ENCODE peak calls at places on chromosomes 5 and 9, in nine cellular contexts. K is naive thymus-derived CD4-positive, alpha-beta T cell; V is mesenchymal stem cell; T is left ventricle myocardium inferior; M is upper lobe of right lung; H is astrocyte; N is tibial nerve; C is bronchial epithelial cell; J is right lobe of liver. I is an unnamed sample. For H3K27me3, the result is how much of the 10 kb centered on the place peaks cover.

GRCh38 chr5:16574789-16575785 is 41.7 kb downstream of the RETREG1 start:
- DNase-seq in K (no peak), M (no peak), T (peak), H (peak), J (peak), N (no peak), V (peak), C (peak), I (peak)

GRCh38 chr9:99184073-99184426 is 37.7 kb downstream of the ALG2 start:
- DNase-seq in J (peak), C (no peak), V (no peak), N (peak), H (no peak), M (no peak), T (peak), K (no peak), I (no peak)

GRCh38 chr5:5881294-5881693 is 458.8 kb downstream of the ICE1 start:
- DNase-seq in H (no peak), K (no peak), C (no peak), J (no peak), V (no peak), M (no peak), N (no peak), T (no peak), I (no peak)

GRCh38 chr9:5442400-5443011 is 4.8 kb upstream of the PLGRKT start:
- DNase-seq in N (no peak), K (no peak), J (no peak), H (peak), T (no peak), V (peak), C (peak), M (no peak), I (no peak)

GRCh38 chr9:69549310-69550202 is 122.6 kb downstream of the APBA1 start:
- DNase-seq in N (no peak), V (peak), T (no peak), M (no peak), J (no peak), K (no peak), H (peak), C (peak), I (no peak)

GRCh38 chr5:19035816-19036215 is 952.2 kb downstream of the CDH18 start:
- DNase-seq in M (no peak), N (no peak), H (no peak), C (no peak), V (no peak), K (no peak), T (no peak), J (no peak), I (no peak)

GRCh38 chr9:83034587-83034986 is 28.4 kb downstream of the RASEF start:
- DNase-seq in C (peak), J (no peak), K (no peak), H (peak), N (no peak), T (no peak), M (no peak), V (peak), I (no peak)

GRCh38 chr5:32709789-32710334 is 1.3 kb upstream of the NPR3 start:
- DNase-seq in H (peak), T (peak), K (no peak), C (peak), N (peak), J (peak), M (peak), V (peak), I (no peak)

GRCh38 chr9:104300125-104300524 is 203.9 kb upstream of the OR13F1 start:
- DNase-seq in T (no peak), M (no peak), C (no peak), H (no peak), N (no peak), J (no peak), K (no peak), V (no peak), I (no peak)

GRCh38 chr9:93112864-93113389 is 16.9 kb downstream of the CARD19 start:
- DNase-seq in K (peak), C (no peak), M (peak), N (no peak), V (no peak), T (peak), J (peak), H (no peak), I (no peak)

GRCh38 chr5:58493136-58493535 is 1.9 kb downstream of the GAPT start:
- DNase-seq in M (no peak), V (no peak), N (no peak), J (no peak), T (no peak), K (no peak), C (no peak), H (no peak), I (no peak)

GRCh38 chr5:128084228-128085167 is 932 bp downstream of the SLC12A2 start:
- DNase-seq in K (peak), J (peak), H (peak), T (peak), N (no peak), M (peak), C (peak), V (peak), I (no peak)

GRCh38 chr5:152688561-152689274 is 283.6 kb upstream of the NMUR2 start:
- DNase-seq in T (no peak), C (peak), J (no peak), M (no peak), N (no peak), H (peak), V (peak), K (no peak), I (peak)

GRCh38 chr9:120362446-120362845 is 217.5 kb downstream of the CDK5RAP2 start:
- DNase-seq in J (no peak), M (no peak), T (no peak), H (peak), C (no peak), N (no peak), V (peak), K (no peak), I (no peak)

GRCh38 chr5:76363385-76364261 is 39.5 kb upstream of the IQGAP2 start:
- DNase-seq in J (peak), T (no peak), M (no peak), K (no peak), V (no peak), C (peak), H (no peak), N (no peak), I (no peak)

GRCh38 chr5:120684749-120685415 is 220.8 kb downstream of the PRR16 start:
- DNase-seq in H (no peak), K (no peak), V (no peak), N (no peak), M (no peak), C (no peak), J (no peak), T (no peak), I (no peak)

GRCh38 chr5:120017523-120017922 is 388.2 kb downstream of the FAM170A start:
- DNase-seq in C (peak), N (no peak), K (no peak), H (peak), T (no peak), V (peak), J (no peak), M (no peak), I (peak)

GRCh38 chr5:17799521-17799920 is 165.3 kb downstream of the TAF11L14 start:
- DNase-seq in H (no peak), V (no peak), K (no peak), T (no peak), J (no peak), C (no peak), N (no peak), M (no peak), I (no peak)

GRCh38 chr9:109403116-109403515 is 82.3 kb upstream of the EPB41L4B start:
- DNase-seq in J (no peak), T (no peak), K (no peak), C (no peak), N (no peak), H (no peak), M (no peak), V (no peak), I (peak)

GRCh38 chr9:89422151-89422918 is 75.6 kb downstream of the SEMA4D start:
- DNase-seq in H (peak), N (no peak), V (peak), T (no peak), K (no peak), J (no peak), M (no peak), C (peak), I (no peak)

GRCh38 chr9:68914751-68915150 is 99.2 kb downstream of the PRKACG start:
- DNase-seq in T (no peak), J (no peak), C (no peak), V (no peak), H (no peak), N (no peak), M (no peak), K (no peak), I (no peak)

GRCh38 chr5:43046474-43046873 is 6.4 kb upstream of the ANXA2R start:
- DNase-seq in C (no peak), T (no peak), N (no peak), H (no peak), J (no peak), V (no peak), M (no peak), K (no peak), I (no peak)

GRCh38 chr5:118301696-118302095 is 686.7 kb downstream of the DTWD2 start:
- DNase-seq in T (no peak), C (no peak), K (no peak), N (no peak), M (no peak), V (no peak), H (no peak), J (no peak), I (no peak)

GRCh38 chr5:56319281-56320242 is 86.4 kb upstream of the ANKRD55 start:
- DNase-seq in M (peak), V (peak), N (no peak), T (peak), H (peak), J (no peak), C (peak), K (no peak), I (no peak)

GRCh38 chr5:55062039-55062779 is 38.2 kb downstream of the GZMK start:
- DNase-seq in C (no peak), M (no peak), H (no peak), V (no peak), J (no peak), N (no peak), K (no peak), T (no peak), I (no peak)

GRCh38 chr9:94870793-94871558 is 144.5 kb downstream of the AOPEP start:
- DNase-seq in K (no peak), M (no peak), T (peak), H (peak), J (no peak), V (peak), C (peak), N (no peak), I (peak)

GRCh38 chr5:122390107-122390506 is 78.1 kb downstream of the SNCAIP start:
- DNase-seq in M (no peak), T (no peak), H (no peak), K (no peak), N (no peak), C (no peak), J (no peak), V (no peak), I (no peak)

GRCh38 chr5:147084702-147085101 is 150.1 kb upstream of the STK32A start:
- DNase-seq in T (no peak), K (no peak), M (no peak), J (no peak), N (no peak), H (no peak), C (no peak), V (no peak), I (no peak)

GRCh38 chr5:114055318-114055788 is 306.5 kb upstream of the KCNN2 start:
- DNase-seq in N (no peak), H (peak), M (peak), V (peak), J (peak), K (no peak), T (peak), C (no peak), I (no peak)

GRCh38 chr9:68530618-68531017 is 10.1 kb downstream of the TMEM252 start:
- DNase-seq in V (peak), T (peak), H (no peak), N (no peak), K (no peak), M (peak), J (peak), C (no peak), I (no peak)

GRCh38 chr5:2143646-2144386 is 261.1 kb upstream of the IRX4 start:
- DNase-seq in K (no peak), V (no peak), H (no peak), J (no peak), M (no peak), N (no peak), C (no peak), T (no peak), I (no peak)
- H3K27me3 ChIP-seq in K (under half), V (under half), H (under half), J (under half), M (under half), N (under half), C (under half), T (half or more), I (under half)

DNA sequence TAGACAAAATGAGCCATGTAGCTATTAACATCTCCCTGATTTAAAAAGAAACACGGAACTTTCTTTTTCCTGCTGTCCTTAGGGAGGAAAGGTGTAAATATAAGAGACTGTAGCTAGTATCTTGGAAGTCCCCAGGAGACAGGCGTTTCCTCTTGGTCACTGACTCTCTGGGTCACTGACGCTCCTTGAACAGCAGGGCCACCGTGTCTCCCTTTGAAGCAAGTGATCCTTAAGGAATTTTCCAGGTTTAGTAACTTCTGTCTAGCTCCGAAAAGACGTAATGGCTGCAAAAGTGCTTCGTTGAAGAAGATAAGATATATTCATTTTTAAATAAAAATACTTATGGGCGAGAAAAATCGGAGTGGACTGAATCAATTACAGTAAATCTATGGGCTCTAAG is 743 bp upstream of the CLTA start:
- DNase-seq in M (no peak), C (no peak), V (peak), J (no peak), K (no peak), T (no peak), H (no peak), N (no peak), I (no peak)
- H3K4me3 ChIP-seq in M (peak), C (peak), V (peak), J (peak), K (peak), T (peak), H (peak), N (peak), I (peak)

GRCh38 chr5:136012041-136012804 is 16.6 kb upstream of the TGFBI start:
- DNase-seq in C (peak), N (no peak), V (peak), J (no peak), M (no peak), K (no peak), H (peak), T (no peak), I (no peak)
- H3K27me3 ChIP-seq in C (under half), N (under half), V (under half), J (under half), M (under half), K (under half), H (under half), T (under half), I (under half)

GRCh38 chr9:101469026-101469425 is 33.5 kb upstream of the ALDOB start:
- DNase-seq in C (no peak), M (no peak), V (no peak), H (no peak), K (no peak), J (no peak), T (no peak), N (no peak), I (no peak)
- H3K4me3 ChIP-seq in C (no peak), M (no peak), V (no peak), H (no peak), K (no peak), J (no peak), T (no peak), N (no peak), I (no peak)

DNA sequence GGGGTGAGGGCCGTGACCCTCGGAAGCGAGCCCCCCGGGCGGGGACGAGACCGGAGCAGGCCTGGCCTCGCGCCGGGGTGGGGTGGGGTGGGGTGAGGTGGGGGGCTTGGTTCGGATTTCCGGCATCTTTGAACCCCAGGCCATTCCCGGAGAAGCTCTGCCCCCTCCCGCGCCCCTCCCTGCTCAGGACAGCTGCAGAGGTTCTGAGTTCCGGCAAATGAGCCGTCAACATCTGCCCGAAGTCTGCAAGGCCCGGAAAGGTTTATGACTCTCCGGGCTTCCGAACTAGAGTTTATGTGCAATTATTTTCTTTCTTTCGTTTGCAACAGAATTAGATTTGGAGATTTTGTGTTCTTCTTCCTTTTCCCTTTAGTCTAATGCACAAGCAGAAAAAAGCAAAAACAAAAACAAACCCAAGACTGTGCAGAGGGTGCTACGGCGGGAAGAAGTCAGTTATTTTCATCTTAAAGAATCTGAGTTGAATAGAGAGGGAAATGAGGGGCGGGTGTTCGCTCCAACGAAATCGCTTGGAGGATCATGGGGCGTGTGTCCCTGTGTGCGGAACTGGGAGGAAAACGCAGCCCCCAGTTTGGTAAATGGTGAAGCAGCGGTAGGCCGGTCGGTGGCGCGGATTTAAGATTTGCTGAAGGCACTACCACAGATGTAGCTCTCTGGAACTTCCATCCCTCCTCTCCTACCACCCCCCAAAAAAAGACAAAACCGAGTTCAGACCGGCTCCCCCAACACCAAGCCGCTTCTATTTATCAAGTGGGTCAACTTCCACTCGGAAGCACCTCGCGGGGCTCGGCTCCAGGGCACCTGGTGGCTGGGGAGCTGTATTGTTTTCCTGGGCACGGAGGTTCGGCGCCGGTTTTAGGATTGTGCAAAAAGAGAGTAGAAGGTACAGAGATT is 4.8 kb downstream of the LHX2 start:
- DNase-seq in T (no peak), N (no peak), V (no peak), J (no peak), K (no peak), C (no peak), M (peak), H (no peak), I (no peak)
- H3K27me3 ChIP-seq in T (half or more), N (under half), V (half or more), J (half or more), K (under half), C (half or more), M (half or more), H (half or more), I (half or more)

DNA sequence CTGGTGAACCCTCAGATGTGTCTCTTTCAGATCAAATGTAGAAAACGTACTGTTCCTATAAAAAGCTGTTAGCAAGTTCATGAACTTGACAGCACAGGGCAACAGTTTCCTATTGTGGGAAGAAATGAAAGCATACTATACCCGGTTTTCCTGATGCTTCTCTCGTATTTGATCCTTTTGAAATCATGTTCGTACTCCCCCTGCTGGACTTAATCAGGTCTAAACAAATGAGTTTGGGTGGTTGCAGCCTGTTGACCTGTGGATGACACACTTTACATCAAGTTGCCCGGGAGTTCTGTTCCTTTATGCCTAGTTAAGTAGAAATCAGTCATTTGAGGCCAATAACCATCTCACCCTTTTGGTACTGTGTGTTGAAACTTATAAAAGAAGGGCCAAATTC is 1992.3 kb downstream of the MAT2B start:
- DNase-seq in H (peak), V (no peak), T (no peak), M (no peak), K (no peak), C (no peak), J (no peak), N (no peak), I (no peak)
- H3K4me3 ChIP-seq in H (no peak), V (peak), T (no peak), M (no peak), K (no peak), C (no peak), J (no peak), N (no peak), I (no peak)

DNA sequence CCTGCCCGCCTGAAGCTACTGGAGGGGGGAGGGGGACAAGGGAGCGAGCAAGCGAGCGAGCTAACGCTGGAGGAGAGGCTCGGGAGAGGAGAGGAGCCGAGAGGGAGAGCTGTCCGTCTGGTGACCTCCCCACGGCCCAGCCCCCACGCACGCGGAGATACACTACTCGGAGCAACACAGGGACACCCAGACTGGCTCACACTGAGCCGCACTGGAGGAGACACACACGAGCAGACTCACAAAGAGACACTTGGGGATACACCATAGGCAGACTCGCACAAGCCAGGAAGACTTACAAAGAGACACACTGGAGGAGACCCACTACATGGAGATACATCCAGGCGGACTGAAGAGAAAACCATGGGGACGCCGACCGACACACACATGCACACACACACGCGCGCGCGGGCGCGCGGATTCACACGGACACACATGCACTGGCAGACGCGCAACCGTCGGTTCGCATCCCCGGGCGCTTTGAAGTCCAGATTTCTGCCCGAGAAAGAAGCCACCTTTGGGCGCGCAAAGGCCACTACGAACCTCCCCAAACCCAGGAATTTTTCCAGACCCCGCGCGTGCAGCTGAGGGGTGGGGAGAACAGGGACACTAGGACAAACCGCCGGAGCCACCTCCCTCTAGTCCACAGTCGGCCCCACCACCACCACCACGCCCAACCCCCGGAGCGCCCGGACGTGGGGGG is 703 bp downstream of the CNTFR start:
- DNase-seq in K (no peak), T (no peak), H (no peak), C (no peak), V (no peak), N (no peak), M (no peak), J (no peak), I (no peak)
- H3K27me3 ChIP-seq in K (under half), T (half or more), H (half or more), C (under half), V (half or more), N (under half), M (half or more), J (under half), I (half or more)

I was measured in BJ.